ENCODE peak calls at places on chromosome 9, in four cellular contexts. T is amniotic stem cell, I is activated B cell treated with CpG ODN at 0.5 μM for 24 hours, Q is AG10803. V is an unnamed sample.

GRCh38 chr9:94639045-94639995 is at the start of gene FBP1:
- DNase-seq in T (no peak), I (peak; percentile 55), Q (no peak), V (no peak)

GRCh38 chr9:114805670-114806551 is at the start of gene TNFSF15:
- DNase-seq in T (no peak), I (no peak), Q (no peak), V (peak; percentile 40)

GRCh38 chr9:78539904-78540303 is 243.0 kb downstream of the PSAT1 start:
- DNase-seq in T (no peak), Q (peak; percentile 88), I (no peak), V (peak; percentile 85)

GRCh38 chr9:123561055-123561454 is 205.1 kb downstream of the CRB2 start:
- DNase-seq in T (no peak), Q (no peak), I (no peak), V (no peak)

GRCh38 chr9:34636791-34637355 is 714 bp downstream of the SIGMAR1 start:
- DNase-seq in I (no peak), T (no peak), Q (peak; percentile 35), V (no peak)

GRCh38 chr9:2613730-2614271 is 7.8 kb upstream of the VLDLR start:
- DNase-seq in I (no peak), Q (no peak), T (no peak), V (no peak)

GRCh38 chr9:7056237-7056636 is 298.5 kb downstream of the KDM4C start:
- DNase-seq in T (no peak), I (no peak), Q (no peak), V (no peak)

GRCh38 chr9:6973762-6974161 is 216.0 kb downstream of the KDM4C start:
- DNase-seq in I (no peak), Q (no peak), T (no peak), V (no peak)

GRCh38 chr9:6034954-6035353 is 19.5 kb upstream of the RANBP6 start:
- DNase-seq in Q (no peak), T (no peak), I (no peak), V (no peak)

GRCh38 chr9:91946196-91946595 is 3.8 kb downstream of the ROR2 start:
- DNase-seq in T (no peak), I (no peak), Q (no peak), V (no peak)

GRCh38 chr9:129385615-129385934 is 207.5 kb upstream of the IER5L start:
- DNase-seq in T (no peak), I (no peak), Q (no peak), V (no peak)

GRCh38 chr9:138117101-138117750 is 239.6 kb downstream of the CACNA1B start:
- DNase-seq in I (no peak), Q (no peak), T (no peak), V (no peak)

GRCh38 chr9:21993893-21994525 is at the start of gene CDKN2A:
- DNase-seq in Q (peak; percentile 46), I (peak; percentile 63), T (no peak), V (no peak)